ENCODE peak calls at places on chromosomes 4 and X, in seven cellular contexts. B, N, E, H, D, T and L are unnamed samples.

GRCh38 chr4:180099962-180100361 is 2143.2 kb upstream of the TENM3 start:
- DNase-seq in B (no peak), N (no peak), E (no peak), H (no peak), D (no peak), T (no peak), L (no peak)

GRCh38 chrX:152025656-152026440 is 51.4 kb upstream of the GABRE start:
- DNase-seq in B (no peak), N (no peak), E (no peak), H (peak; percentile 77), D (no peak), T (no peak), L (no peak)

GRCh38 chr4:48778431-48779094 is 1.5 kb downstream of the FRYL start:
- DNase-seq in B (no peak), N (no peak), E (peak; percentile 23), H (peak; percentile 66), D (no peak), T (no peak), L (no peak)

GRCh38 chrX:110394653-110395052 is 36.0 kb downstream of the RTL9 start:
- DNase-seq in B (no peak), N (no peak), E (peak; percentile 85), H (peak; percentile 78), D (no peak), T (no peak), L (no peak)

GRCh38 chrX:105307762-105308161 is 87.3 kb upstream of the TEX13A start:
- DNase-seq in B (no peak), N (no peak), E (peak; percentile 16), H (peak; percentile 34), D (no peak), T (no peak), L (no peak)

GRCh38 chr4:155972098-155972497 is 18.4 kb upstream of the CTSO start:
- DNase-seq in B (no peak), N (no peak), E (no peak), H (no peak), D (no peak), T (no peak), L (peak; percentile 74)

GRCh38 chr4:53280846-53281245 is 85.0 kb downstream of the SCFD2 start:
- DNase-seq in B (no peak), N (no peak), E (no peak), H (no peak), D (no peak), T (no peak), L (no peak)

GRCh38 chrX:115233497-115234219 is at the start of gene LRCH2:
- DNase-seq in B (no peak), N (no peak), E (peak; percentile 32), H (peak; percentile 34), D (peak; percentile 51), T (no peak), L (no peak)

GRCh38 chrX:22300130-22300529 is 27.4 kb downstream of the CBLL2 start:
- DNase-seq in B (peak; percentile 1), N (no peak), E (peak; percentile 15), H (peak; percentile 72), D (no peak), T (no peak), L (no peak)

GRCh38 chr4:55255171-55255570 is 90.9 kb upstream of the SRD5A3 start:
- DNase-seq in B (no peak), N (no peak), E (peak; percentile 29), H (peak; percentile 64), D (no peak), T (no peak), L (no peak)

GRCh38 chr4:71259911-71260331 is 78.9 kb upstream of the SLC4A4 start:
- DNase-seq in B (no peak), N (no peak), E (no peak), H (no peak), D (peak; percentile 44), T (no peak), L (no peak)

DNA sequence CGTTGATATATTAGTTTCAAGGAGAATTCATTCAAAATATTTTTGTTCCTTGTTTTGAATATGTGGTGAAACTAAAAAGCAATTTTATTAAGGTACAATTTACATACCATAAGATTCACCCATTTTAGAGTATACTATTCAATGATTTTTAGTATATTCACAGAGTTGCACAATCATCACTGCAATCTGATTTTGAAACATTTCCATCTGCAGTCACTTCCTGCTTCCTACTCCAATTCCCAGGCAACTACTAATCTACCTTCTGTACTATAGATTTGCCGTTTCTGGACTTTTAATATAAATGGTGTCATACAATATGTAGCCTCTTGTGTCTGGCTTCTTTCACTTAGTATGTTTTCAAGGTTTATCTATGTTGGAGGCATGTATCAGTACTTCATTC is 71.3 kb downstream of the SLC9A7 start:
- DNase-seq in B (no peak), N (no peak), E (no peak), H (no peak), D (no peak), T (no peak), L (no peak)
- H3K4me3 ChIP-seq in B (no peak overlapping the region), N (no peak overlapping the region), E (no peak overlapping the region), H (no peak overlapping the region), D (no peak overlapping the region), T (no peak overlapping the region), L (no peak overlapping the region)

GRCh38 chr4:41215969-41216293 is 1.6 kb upstream of the APBB2 start:
- DNase-seq in B (no peak), N (no peak), E (no peak), H (no peak), D (no peak), T (no peak), L (no peak)

GRCh38 chr4:41217020-41217333 is 2.6 kb upstream of the APBB2 start:
- DNase-seq in B (no peak), N (no peak), E (no peak), H (no peak), D (no peak), T (no peak), L (no peak)

GRCh38 chr4:41217373-41217772 is 3.0 kb upstream of the APBB2 start:
- DNase-seq in B (no peak), N (no peak), E (no peak), H (no peak), D (no peak), T (no peak), L (no peak)

GRCh38 chr4:41215155-41215554 is 813 bp upstream of the APBB2 start:
- DNase-seq in B (no peak), N (no peak), E (no peak), H (no peak), D (no peak), T (no peak), L (no peak)

GRCh38 chr4:41216294-41217019 is 2.1 kb upstream of the APBB2 start:
- DNase-seq in B (peak; percentile 84), N (no peak), E (peak; percentile 51), H (peak; percentile 62), D (peak; percentile 76), T (peak; percentile 67), L (peak; percentile 92)
- H3K4me3 ChIP-seq in B (peak overlapping the region; percentile 81), N (peak overlapping the region; percentile 28), E (peak overlapping the region; percentile 74), H (peak overlapping the region; percentile 77), D (peak overlapping the region; percentile 29), T (peak overlapping the region; percentile 81), L (peak overlapping the region; percentile 72)

GRCh38 chr4:123705419-123705818 is 308.8 kb downstream of the SPRY1 start:
- DNase-seq in B (no peak), N (no peak), E (no peak), H (no peak), D (no peak), T (no peak), L (no peak)

GRCh38 chr4:123706961-123707360 is 310.4 kb downstream of the SPRY1 start:
- DNase-seq in B (no peak), N (no peak), E (no peak), H (peak; percentile 61), D (no peak), T (no peak), L (no peak)

GRCh38 chr4:123696712-123697111 is 300.1 kb downstream of the SPRY1 start:
- DNase-seq in B (no peak), N (no peak), E (no peak), H (no peak), D (no peak), T (no peak), L (no peak)

GRCh38 chr4:123699823-123700822 is 303.5 kb downstream of the SPRY1 start:
- DNase-seq in B (no peak), N (no peak), E (peak; percentile 84), H (peak; percentile 98), D (no peak), T (no peak), L (no peak)

GRCh38 chr4:123701046-123701445 is 304.5 kb downstream of the SPRY1 start:
- DNase-seq in B (no peak), N (no peak), E (peak; percentile 8), H (peak; percentile 3), D (no peak), T (no peak), L (no peak)
- H3K4me3 ChIP-seq in B (no peak overlapping the region), N (no peak overlapping the region), E (peak overlapping the region; percentile 28), H (no peak overlapping the region), D (no peak overlapping the region), T (no peak overlapping the region), L (no peak overlapping the region)

DNA sequence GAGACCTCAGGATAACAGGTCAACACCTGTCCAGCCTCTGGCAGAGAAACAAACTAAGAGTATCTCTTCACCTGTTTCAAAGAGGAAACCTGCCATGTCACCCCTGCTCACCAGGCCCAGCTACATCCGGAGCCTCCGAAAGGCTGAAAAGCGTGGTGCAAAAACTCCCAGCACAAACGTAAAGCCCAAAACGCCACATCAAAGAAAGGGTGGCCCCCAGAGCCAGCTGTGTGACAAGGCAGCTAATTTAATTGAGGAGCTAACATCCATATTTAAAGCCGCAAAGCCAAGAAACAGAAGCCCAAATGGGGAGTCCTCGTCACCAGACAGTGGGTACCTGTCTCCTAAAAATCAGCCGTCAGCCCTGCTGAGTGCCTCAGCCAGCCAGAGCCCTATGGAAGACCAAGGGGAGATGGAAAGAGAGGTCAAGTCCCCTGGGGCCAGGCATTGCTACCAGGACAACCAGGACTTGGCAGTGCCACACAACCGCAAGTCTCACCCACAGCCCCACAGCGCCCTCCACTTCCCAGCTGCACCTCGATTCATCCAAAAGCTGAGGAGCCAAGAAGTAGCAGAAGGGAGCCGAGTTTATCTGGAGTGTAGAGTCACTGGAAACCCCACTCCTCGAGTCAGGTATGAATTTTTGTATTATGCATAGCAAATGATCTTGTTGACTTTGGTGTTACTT is 15.1 kb downstream of the PALLD start:
- DNase-seq in B (no peak), N (peak; percentile 35), E (no peak), H (no peak), D (no peak), T (no peak), L (no peak)
- H3K4me3 ChIP-seq in B (no peak overlapping the region), N (no peak overlapping the region), E (no peak overlapping the region), H (no peak overlapping the region), D (no peak overlapping the region), T (no peak overlapping the region), L (no peak overlapping the region)